ENCODE peak calls at places on chromosomes 6 and 20, in ten cellular contexts. K, Y, R, E, I, M, D, Z, C and P are unnamed samples.

GRCh38 chr6:104789770-104790190 is 69.9 kb downstream of the HACE1 start:
- DNase-seq in C (peak; percentile 63), I (no peak), Z (peak; percentile 43), M (no peak), Y (no peak), E (peak; percentile 41), K (no peak), R (peak; percentile 17), D (peak; percentile 48), P (peak; percentile 77)

GRCh38 chr6:110048221-110048875 is 70.2 kb downstream of the GPR6 start:
- DNase-seq in R (no peak), E (no peak), K (no peak), C (no peak), I (no peak), Z (no peak), D (no peak), Y (no peak), M (no peak), P (no peak)

GRCh38 chr6:132607544-132608233 is 16.4 kb downstream of the TAAR2 start:
- DNase-seq in Z (peak; percentile 92), K (no peak), E (no peak), I (no peak), Y (no peak), C (no peak), M (no peak), R (no peak), D (no peak), P (no peak)

GRCh38 chr20:13996265-13996664 is 949 bp downstream of the MACROD2 start:
- DNase-seq in M (no peak), Z (peak; percentile 28), E (peak; percentile 17), Y (no peak), C (no peak), D (no peak), I (no peak), R (no peak), K (no peak), P (no peak)

GRCh38 chr6:120320481-120321162 is 971.1 kb upstream of the MAN1A1 start:
- DNase-seq in Y (no peak), D (no peak), Z (no peak), K (no peak), M (no peak), E (no peak), C (no peak), I (no peak), R (no peak), P (peak; percentile 3)

GRCh38 chr6:64896939-64897338 is 810.1 kb downstream of the EYS start:
- DNase-seq in K (no peak), M (no peak), I (no peak), Z (no peak), R (no peak), Y (no peak), D (no peak), E (no peak), C (no peak), P (no peak)

GRCh38 chr20:5643936-5644335 is 106.3 kb upstream of the SHLD1 start:
- DNase-seq in K (no peak), I (no peak), M (no peak), R (no peak), D (no peak), Z (no peak), E (no peak), Y (no peak), C (no peak), P (no peak)

GRCh38 chr6:111957623-111958315 is 84.5 kb upstream of the FYN start:
- DNase-seq in I (no peak), D (no peak), E (peak; percentile 75), K (no peak), Z (no peak), R (no peak), M (no peak), C (no peak), Y (no peak), P (no peak)

GRCh38 chr6:127247114-127248096 is 19.3 kb upstream of the RNF146 start:
- DNase-seq in D (no peak), C (no peak), Y (no peak), M (no peak), E (no peak), R (no peak), Z (no peak), K (no peak), I (no peak), P (no peak)

GRCh38 chr20:49646126-49646525 is 67.6 kb downstream of the B4GALT5 start:
- DNase-seq in M (no peak), Y (no peak), D (no peak), K (no peak), I (no peak), E (no peak), C (no peak), Z (no peak), R (no peak), P (no peak)

GRCh38 chr6:8983202-8983688 is 547.9 kb upstream of the SLC35B3 start:
- DNase-seq in D (peak; percentile 47), R (peak; percentile 73), I (peak; percentile 79), Z (peak; percentile 38), C (peak; percentile 25), M (peak; percentile 45), E (peak; percentile 85), K (peak; percentile 60), Y (peak; percentile 37), P (peak; percentile 80)

GRCh38 chr6:137025786-137026730 is 18.7 kb downstream of the IL20RA start:
- DNase-seq in C (no peak), D (no peak), I (no peak), M (no peak), K (no peak), Z (peak; percentile 27), E (no peak), Y (no peak), R (peak; percentile 48), P (no peak)
- H3K27ac ChIP-seq in C (no peak overlapping the region), D (no peak overlapping the region), I (no peak overlapping the region), M (no peak overlapping the region), K (no peak overlapping the region), Z (peak overlapping the region; percentile 4), E (no peak overlapping the region), Y (no peak overlapping the region), R (no peak overlapping the region), P (no peak overlapping the region)

GRCh38 chr20:57688864-57689263 is 21.0 kb downstream of the PMEPA1 start:
- DNase-seq in R (no peak), Y (peak; percentile 61), K (no peak), C (no peak), D (no peak), E (no peak), I (no peak), Z (no peak), M (no peak), P (no peak)
- H3K27ac ChIP-seq in R (peak overlapping the region; percentile 96), Y (no peak overlapping the region), K (no peak overlapping the region), C (no peak overlapping the region), D (no peak overlapping the region), E (no peak overlapping the region), I (no peak overlapping the region), Z (no peak overlapping the region), M (no peak overlapping the region), P (no peak overlapping the region)

GRCh38 chr6:161110380-161110779 is 118.8 kb downstream of the MAP3K4 start:
- DNase-seq in M (no peak), C (no peak), I (no peak), R (no peak), Y (no peak), K (no peak), E (no peak), Z (no peak), D (no peak), P (no peak)
- H3K27ac ChIP-seq in M (no peak overlapping the region), C (peak overlapping the region; percentile 4), I (no peak overlapping the region), R (no peak overlapping the region), Y (no peak overlapping the region), K (no peak overlapping the region), E (no peak overlapping the region), Z (no peak overlapping the region), D (no peak overlapping the region), P (no peak overlapping the region)

DNA sequence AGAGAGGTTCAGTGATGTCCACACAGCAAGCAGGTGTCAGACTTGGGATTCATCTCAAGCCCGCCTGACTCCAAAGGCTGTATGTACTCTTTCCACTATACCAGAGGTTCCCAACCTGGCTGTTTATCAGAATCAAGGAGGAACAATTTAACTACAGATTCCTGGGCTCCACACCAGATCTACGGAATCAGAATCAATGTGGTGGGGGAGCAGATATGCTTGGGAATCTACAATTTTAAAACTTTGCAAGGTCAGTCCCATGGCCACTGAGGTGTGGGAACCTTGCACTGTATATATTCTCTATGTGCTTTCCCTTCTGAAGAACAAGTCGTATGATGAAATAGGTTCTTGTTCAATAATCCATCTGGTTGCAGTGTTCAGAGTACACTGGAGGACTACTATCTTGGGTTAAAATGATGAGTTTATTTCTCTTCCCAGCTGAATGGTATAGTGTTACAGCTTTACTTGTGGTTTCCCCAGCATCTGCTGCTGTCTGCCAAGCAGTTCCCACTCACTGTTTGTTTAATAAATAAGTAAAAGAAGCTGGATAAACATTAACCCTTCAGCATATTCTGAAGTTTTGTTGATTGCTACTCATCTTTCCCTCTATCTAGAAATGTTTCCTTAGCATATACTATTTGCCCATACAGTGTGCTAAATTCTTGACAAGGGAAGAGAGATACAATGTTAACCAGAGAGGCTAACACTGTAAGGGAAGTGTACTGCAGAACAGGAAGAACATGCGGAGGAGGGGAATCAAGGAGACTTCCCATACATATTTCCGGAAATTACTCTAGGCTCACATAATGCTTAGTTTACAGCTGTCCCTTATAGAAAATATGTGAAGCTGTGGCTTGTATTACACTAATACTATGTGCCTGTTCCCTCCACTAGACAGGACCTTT is 9.8 kb downstream of the TTI1 start:
- DNase-seq in R (no peak), K (no peak), E (no peak), I (no peak), C (no peak), Y (no peak), Z (no peak), M (no peak), D (no peak), P (peak; percentile 74)
- H3K27ac ChIP-seq in R (no peak overlapping the region), K (no peak overlapping the region), E (no peak overlapping the region), I (no peak overlapping the region), C (no peak overlapping the region), Y (no peak overlapping the region), Z (no peak overlapping the region), M (no peak overlapping the region), D (no peak overlapping the region), P (no peak overlapping the region)

GRCh38 chr6:7725849-7726415 is at the start of gene BMP6:
- DNase-seq in C (peak; percentile 10), E (peak; percentile 99), I (peak; percentile 85), Y (peak; percentile 86), D (peak; percentile 69), M (peak; percentile 92), Z (peak; percentile 75), R (peak; percentile 99), K (peak; percentile 93), P (peak; percentile 90)

GRCh38 chr6:7728855-7729590 is 3.1 kb downstream of the BMP6 start:
- DNase-seq in K (no peak), M (no peak), C (no peak), I (no peak), R (no peak), Z (no peak), Y (no peak), D (no peak), E (peak; percentile 59), P (peak; percentile 21)

GRCh38 chr6:7726416-7727149 is 684 bp downstream of the BMP6 start:
- DNase-seq in E (peak; percentile 65), K (no peak), R (no peak), I (peak; percentile 26), C (no peak), M (no peak), Y (no peak), Z (no peak), D (peak; percentile 19), P (peak; percentile 44)

GRCh38 chr6:7727951-7728854 is 2.3 kb downstream of the BMP6 start:
- DNase-seq in I (peak; percentile 51), R (no peak), Y (peak; percentile 26), C (no peak), D (peak; percentile 22), K (peak; percentile 54), M (no peak), Z (no peak), E (peak; percentile 76), P (peak; percentile 30)

GRCh38 chr6:7727150-7727950 is 1.5 kb downstream of the BMP6 start:
- DNase-seq in C (no peak), Z (no peak), I (peak; percentile 47), Y (no peak), E (peak; percentile 55), K (no peak), R (no peak), M (no peak), D (peak; percentile 11), P (peak; percentile 40)
- H3K27ac ChIP-seq in C (no peak overlapping the region), Z (no peak overlapping the region), I (no peak overlapping the region), Y (peak overlapping the region; percentile 29), E (no peak overlapping the region), K (no peak overlapping the region), R (no peak overlapping the region), M (no peak overlapping the region), D (no peak overlapping the region), P (no peak overlapping the region)